ENCODE peak calls at places on chromosomes 5 and 9, in five cellular contexts. S, E, Q, K and Z are unnamed samples.

GRCh38 chr5:2848634-2849033 is 97.2 kb upstream of the IRX2 start:
- DNase-seq in S (no peak), E (no peak), Q (no peak), K (no peak), Z (no peak)

GRCh38 chr5:138911441-138911840 is 36.3 kb upstream of the LRRTM2 start:
- DNase-seq in S (no peak), E (no peak), Q (no peak), K (no peak), Z (no peak)

GRCh38 chr9:113532809-113533190 is 69.3 kb downstream of the RGS3 start:
- DNase-seq in S (no peak), E (no peak), Q (no peak), K (no peak), Z (no peak)

GRCh38 chr9:1871486-1872181 is 143.5 kb upstream of the SMARCA2 start:
- DNase-seq in S (no peak), E (no peak), Q (no peak), K (peak; percentile 45), Z (no peak)

GRCh38 chr5:90337449-90338052 is 72.0 kb downstream of the CETN3 start:
- DNase-seq in S (no peak), E (no peak), Q (no peak), K (no peak), Z (no peak)

GRCh38 chr9:136074706-136075105 is 20.4 kb downstream of the NACC2 start:
- DNase-seq in S (no peak), E (peak; percentile 31), Q (no peak), K (no peak), Z (peak; percentile 26)

GRCh38 chr9:91195372-91196012 is 166.2 kb downstream of the AUH start:
- DNase-seq in S (peak; percentile 62), E (no peak), Q (no peak), K (no peak), Z (no peak)

GRCh38 chr5:14407746-14408175 is 173.8 kb upstream of the OTULINL start:
- DNase-seq in S (no peak), E (no peak), Q (peak; percentile 42), K (no peak), Z (no peak)

GRCh38 chr5:34044950-34045525 is 2.0 kb upstream of the C1QTNF3 start:
- DNase-seq in S (no peak), E (no peak), Q (no peak), K (no peak), Z (no peak)

GRCh38 chr5:142215915-142216681 is 107.5 kb downstream of the NDFIP1 start:
- DNase-seq in S (no peak), E (peak; percentile 64), Q (peak; percentile 69), K (no peak), Z (peak; percentile 74)

GRCh38 chr5:107601076-107601475 is 69.7 kb downstream of the EFNA5 start:
- DNase-seq in S (no peak), E (no peak), Q (peak; percentile 54), K (no peak), Z (no peak)

GRCh38 chr5:109708813-109709212 is 19.1 kb downstream of the MAN2A1 start:
- DNase-seq in S (no peak), E (no peak), Q (no peak), K (no peak), Z (no peak)

GRCh38 chr5:151772029-151772867 is 494 bp downstream of the G3BP1 start:
- DNase-seq in S (peak; percentile 70), E (peak; percentile 61), Q (peak; percentile 43), K (peak; percentile 46), Z (peak; percentile 66)

GRCh38 chr9:114893622-114894021 is 36.8 kb downstream of the TNFSF8 start:
- DNase-seq in S (no peak), E (no peak), Q (no peak), K (no peak), Z (no peak)

GRCh38 chr5:150001660-150002493 is 1.3 kb downstream of the HMGXB3 start:
- DNase-seq in S (no peak), E (no peak), Q (peak; percentile 44), K (peak; percentile 56), Z (no peak)

GRCh38 chr5:142826741-142827492 is 56.7 kb downstream of the ARHGAP26 start:
- DNase-seq in S (no peak), E (no peak), Q (no peak), K (no peak), Z (peak; percentile 59)

GRCh38 chr5:16980983-16981382 is 44.9 kb upstream of the MYO10 start:
- DNase-seq in S (no peak), E (no peak), Q (no peak), K (no peak), Z (no peak)

GRCh38 chr5:15948225-15948624 is 231.4 kb downstream of the MARCHF11 start:
- DNase-seq in S (no peak), E (no peak), Q (no peak), K (no peak), Z (no peak)

GRCh38 chr5:176535101-176535654 is 2.0 kb downstream of the RNF44 start:
- DNase-seq in S (no peak), E (no peak), Q (peak; percentile 40), K (no peak), Z (peak; percentile 60)

GRCh38 chr5:135313946-135314345 is 85.1 kb downstream of the MACROH2A1 start:
- DNase-seq in S (no peak), E (no peak), Q (no peak), K (peak; percentile 21), Z (no peak)

GRCh38 chr5:4373051-4373450 is 767.1 kb upstream of the ADAMTS16 start:
- DNase-seq in S (no peak), E (no peak), Q (no peak), K (no peak), Z (no peak)

GRCh38 chr5:81884871-81885270 is 87.0 kb upstream of the ATG10 start:
- DNase-seq in S (no peak), E (no peak), Q (no peak), K (no peak), Z (no peak)

GRCh38 chr5:132495672-132496630 is 5.4 kb upstream of the IRF1 start:
- DNase-seq in S (peak; percentile 99), E (peak; percentile 94), Q (peak; percentile 95), K (peak; percentile 98), Z (peak; percentile 97)

GRCh38 chr5:62385136-62385535 is 18.6 kb downstream of the DIMT1 start:
- DNase-seq in S (no peak), E (no peak), Q (no peak), K (no peak), Z (no peak)

GRCh38 chr9:126650830-126651341 is 37.2 kb downstream of the LMX1B start:
- DNase-seq in S (no peak), E (no peak), Q (no peak), K (no peak), Z (no peak)

GRCh38 chr9:126650404-126650804 is 36.7 kb downstream of the LMX1B start:
- DNase-seq in S (no peak), E (no peak), Q (no peak), K (no peak), Z (no peak)

GRCh38 chr9:126646162-126646561 is 32.4 kb downstream of the LMX1B start:
- DNase-seq in S (no peak), E (no peak), Q (no peak), K (no peak), Z (no peak)

GRCh38 chr9:126649477-126649876 is 35.7 kb downstream of the LMX1B start:
- DNase-seq in S (no peak), E (no peak), Q (no peak), K (no peak), Z (no peak)

GRCh38 chr9:126647585-126648110 is 33.9 kb downstream of the LMX1B start:
- DNase-seq in S (no peak), E (no peak), Q (peak; percentile 50), K (no peak), Z (no peak)
- H3K27me3 ChIP-seq in S (no peaks in the 10 kb centered on the region), E (no peaks in the 10 kb centered on the region), Q (peaks cover 53% of the 10 kb centered on the region), K (no peaks in the 10 kb centered on the region), Z (peaks cover 77% of the 10 kb centered on the region)

GRCh38 chr5:140176028-140176382 is 1.0 kb downstream of the CYSTM1 start:
- DNase-seq in S (no peak), E (no peak), Q (no peak), K (no peak), Z (no peak)
- H3K4me1 ChIP-seq in S (peaks cover 20% of the 10 kb centered on the region), E (peaks cover 4% of the 10 kb centered on the region), Q (peaks cover 9% of the 10 kb centered on the region), K (no peaks in the 10 kb centered on the region), Z (peaks cover 42% of the 10 kb centered on the region)

GRCh38 chr5:73444499-73445432 is 3.8 kb downstream of the FOXD1 start:
- DNase-seq in S (no peak), E (no peak), Q (no peak), K (peak; percentile 35), Z (no peak)

GRCh38 chr5:73442960-73443627 is 5.5 kb downstream of the FOXD1 start:
- DNase-seq in S (no peak), E (no peak), Q (no peak), K (no peak), Z (no peak)

GRCh38 chr5:73445708-73446630 is 2.6 kb downstream of the FOXD1 start:
- DNase-seq in S (no peak), E (no peak), Q (no peak), K (no peak), Z (no peak)

GRCh38 chr5:73442152-73442860 is 6.3 kb downstream of the FOXD1 start:
- DNase-seq in S (no peak), E (no peak), Q (no peak), K (no peak), Z (no peak)

GRCh38 chr5:73443725-73444498 is 4.7 kb downstream of the FOXD1 start:
- DNase-seq in S (no peak), E (no peak), Q (no peak), K (peak; percentile 92), Z (no peak)
- H3K27ac ChIP-seq in S (no peak overlapping the region), E (no peak overlapping the region), Q (no peak overlapping the region), K (no peak overlapping the region), Z (no peak overlapping the region)

GRCh38 chr9:124012368-124013262 is 1.0 kb downstream of the LHX2 start:
- DNase-seq in S (no peak), E (no peak), Q (no peak), K (peak; percentile 44), Z (no peak)
- H3K27me3 ChIP-seq in S (peaks cover 16% of the 10 kb centered on the region), E (peaks cover 12% of the 10 kb centered on the region), Q (peaks cover 98% of the 10 kb centered on the region), K (peaks cover 88% of the 10 kb centered on the region), Z (peaks cover 100% of the 10 kb centered on the region)

GRCh38 chr5:54301852-54302251 is 8.5 kb downstream of the ARL15 start:
- DNase-seq in S (no peak), E (no peak), Q (no peak), K (no peak), Z (no peak)

GRCh38 chr5:54295658-54296276 is 14.6 kb downstream of the ARL15 start:
- DNase-seq in S (no peak), E (no peak), Q (peak; percentile 44), K (no peak), Z (no peak)

GRCh38 chr5:54301215-54301614 is 9.2 kb downstream of the ARL15 start:
- DNase-seq in S (no peak), E (no peak), Q (no peak), K (no peak), Z (no peak)

GRCh38 chr5:54296386-54296785 is 14.0 kb downstream of the ARL15 start:
- DNase-seq in S (no peak), E (no peak), Q (no peak), K (no peak), Z (no peak)

GRCh38 chr5:54298947-54299346 is 11.4 kb downstream of the ARL15 start:
- DNase-seq in S (no peak), E (no peak), Q (no peak), K (no peak), Z (no peak)
- H3K4me1 ChIP-seq in S (peaks cover 8% of the 10 kb centered on the region), E (no peaks in the 10 kb centered on the region), Q (peaks cover 6% of the 10 kb centered on the region), K (no peaks in the 10 kb centered on the region), Z (peaks cover 61% of the 10 kb centered on the region)